ENCODE peak calls at places on chromosomes 12 and 14, in seven cellular contexts. Z is kidney, V is neural crest cell, A is astrocyte, G is transverse colon, H is sigmoid colon, C is MM.1S. L is an unnamed sample.

GRCh38 chr12:131074221-131075083 is 120.7 kb downstream of the ADGRD1 start:
- DNase-seq in C (no peak), A (no peak), H (peak; percentile 72), V (no peak), Z (peak; percentile 74), G (no peak), L (peak; percentile 80)

GRCh38 chr14:61959348-61959747 is 197.1 kb downstream of the SNAPC1 start:
- DNase-seq in H (no peak), A (no peak), Z (no peak), C (no peak), V (no peak), G (no peak), L (no peak)

GRCh38 chr14:67461341-67461985 is 27.1 kb downstream of the TMEM229B start:
- DNase-seq in V (no peak), A (no peak), Z (no peak), C (no peak), G (no peak), H (no peak), L (no peak)

GRCh38 chr12:131775124-131775903 is 52.9 kb upstream of the MMP17 start:
- DNase-seq in V (no peak), C (no peak), G (no peak), A (no peak), H (no peak), Z (no peak), L (no peak)

GRCh38 chr12:111201036-111201435 is 167.9 kb downstream of the PHETA1 start:
- DNase-seq in C (no peak), V (no peak), A (no peak), G (no peak), Z (no peak), H (no peak), L (no peak)

GRCh38 chr14:64952598-64953309 is 10.2 kb upstream of the GPX2 start:
- DNase-seq in C (no peak), H (peak; percentile 4), G (no peak), V (no peak), A (no peak), Z (no peak), L (no peak)

GRCh38 chr12:256225-256624 is 6.4 kb downstream of the SLC6A13 start:
- DNase-seq in G (no peak), V (no peak), H (no peak), C (no peak), A (no peak), Z (no peak), L (no peak)

GRCh38 chr12:115859231-115859630 is 418.3 kb downstream of the MED13L start:
- DNase-seq in H (no peak), Z (no peak), A (no peak), C (no peak), G (no peak), V (no peak), L (no peak)

GRCh38 chr12:27966870-27967269 is 5.7 kb downstream of the PTHLH start:
- DNase-seq in V (no peak), Z (no peak), C (no peak), G (no peak), A (peak; percentile 97), H (no peak), L (no peak)

GRCh38 chr12:32897276-32897615 is 669 bp upstream of the PKP2 start:
- DNase-seq in H (no peak), V (no peak), G (no peak), C (no peak), A (no peak), Z (no peak), L (no peak)

GRCh38 chr12:46198913-46199312 is 69.9 kb downstream of the SLC38A1 start:
- DNase-seq in C (no peak), H (no peak), V (no peak), A (no peak), G (no peak), Z (no peak), L (no peak)

GRCh38 chr12:112370868-112371510 is 11.2 kb downstream of the HECTD4 start:
- DNase-seq in A (no peak), V (no peak), Z (no peak), C (no peak), H (no peak), G (no peak), L (no peak)

GRCh38 chr12:68290126-68290525 is 36.7 kb upstream of the IL22 start:
- DNase-seq in V (no peak), H (no peak), Z (no peak), A (peak; percentile 69), G (no peak), C (peak; percentile 75), L (no peak)

GRCh38 chr14:68404652-68405183 is 388.1 kb downstream of the ZFP36L1 start:
- DNase-seq in V (no peak), Z (no peak), H (no peak), G (no peak), A (peak; percentile 35), C (no peak), L (no peak)

GRCh38 chr14:80152166-80152565 is 59.1 kb downstream of the DIO2 start:
- DNase-seq in A (no peak), G (no peak), H (no peak), C (no peak), Z (no peak), V (no peak), L (no peak)

GRCh38 chr14:55127491-55127951 is 1.5 kb upstream of the LGALS3 start:
- DNase-seq in Z (no peak), H (no peak), G (peak; percentile 63), C (no peak), V (no peak), A (peak; percentile 78), L (no peak)

GRCh38 chr12:14931791-14932560 is 6.4 kb downstream of the ERP27 start:
- DNase-seq in V (no peak), Z (no peak), A (no peak), C (no peak), G (no peak), H (no peak), L (no peak)

GRCh38 chr12:92008345-92008744 is 137.3 kb downstream of the BTG1 start:
- DNase-seq in C (no peak), Z (no peak), V (no peak), G (no peak), A (no peak), H (no peak), L (no peak)

GRCh38 chr14:63853831-63854293 is 1.1 kb downstream of the SYNE2 start:
- DNase-seq in V (peak; percentile 30), G (peak; percentile 70), H (peak; percentile 74), C (peak; percentile 50), Z (peak; percentile 87), A (peak; percentile 38), L (peak; percentile 76)

GRCh38 chr12:120856980-120857379 is 47.2 kb downstream of the SPPL3 start:
- DNase-seq in A (no peak), Z (no peak), G (no peak), H (no peak), V (no peak), C (no peak), L (no peak)
- TF ChIP-seq CTCF in A (no peak), Z (peak; percentile 13), G (peak; percentile 10), H (no peak), V (no peak), C (peak; percentile 32), L (no peak)

GRCh38 chr12:51913071-51914033 is 6.0 kb downstream of the ACVRL1 start:
- DNase-seq in C (no peak), G (no peak), H (peak; percentile 64), Z (peak; percentile 82), V (no peak), A (no peak), L (peak; percentile 74)
- TF ChIP-seq CTCF in C (no peak), G (no peak), H (no peak), Z (no peak), V (no peak), A (no peak), L (no peak)

DNA sequence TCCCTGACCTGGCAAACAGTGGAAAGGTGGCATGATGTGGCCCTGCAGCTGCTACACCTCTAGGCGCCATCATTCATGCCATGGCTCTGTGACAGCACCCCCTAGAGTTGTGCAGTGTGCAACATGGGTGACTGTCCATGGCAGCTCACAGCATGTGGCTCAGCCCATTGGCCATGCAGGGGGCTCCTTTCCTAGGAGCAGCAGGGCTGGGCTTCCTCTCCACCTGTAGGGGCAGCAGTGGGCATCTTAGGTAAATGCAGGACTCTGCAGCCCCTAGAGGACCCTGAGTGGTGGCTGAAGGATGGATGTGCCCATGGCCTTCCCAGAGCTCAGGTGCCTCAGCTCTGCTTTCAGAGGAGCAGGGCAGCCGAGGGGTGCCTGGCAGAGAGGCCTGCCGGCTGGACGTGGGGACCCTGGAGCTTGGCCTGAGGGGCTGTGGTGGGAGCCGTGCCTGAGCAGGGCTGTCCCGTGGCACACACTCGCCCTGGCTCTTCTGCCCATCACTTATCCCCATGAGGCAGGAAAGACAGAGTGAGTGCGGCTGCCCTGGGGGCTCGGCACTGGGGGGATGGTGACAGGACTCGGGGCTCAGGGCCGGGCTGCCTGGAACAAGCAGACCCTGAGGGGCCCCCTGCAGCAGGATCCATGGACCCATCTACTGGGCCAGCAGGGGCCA is 7.4 kb downstream of the ADSS1 start:
- DNase-seq in A (no peak), V (no peak), Z (no peak), C (no peak), G (no peak), H (no peak), L (no peak)
- TF ChIP-seq CTCF in A (no peak), V (peak; percentile 50), Z (peak; percentile 3), C (peak; percentile 22), G (no peak), H (no peak), L (no peak)

GRCh38 chr12:3964404-3964803 is 91.2 kb upstream of the PARP11 start:
- DNase-seq in C (peak; percentile 58), Z (no peak), G (no peak), V (peak; percentile 38), H (no peak), A (no peak), L (no peak)
- TF ChIP-seq CTCF in C (peak; percentile 82), Z (no peak), G (no peak), V (peak; percentile 56), H (no peak), A (no peak), L (no peak)

L was measured in coronary artery.